ENCODE peak calls at places on chromosomes 6 and 20, in five cellular contexts. G, M, A, X and U are unnamed samples.
A peak's percentile ranks its signal among the peaks of the same experiment; 100 is the strongest.

GRCh38 chr6:138577151-138577915 is 78.0 kb upstream of the NHSL1 start:
- DNase-seq in M (peak; percentile 45), A (no peak), X (no peak), G (peak; percentile 16), U (no peak)

GRCh38 chr20:31670371-31671228 is 32.9 kb downstream of the COX4I2 start:
- DNase-seq in A (no peak), M (peak; percentile 96), X (no peak), G (no peak), U (peak; percentile 65)

GRCh38 chr6:138403324-138403800 is 661 bp upstream of the HEBP2 start:
- DNase-seq in X (peak; percentile 33), A (peak; percentile 55), M (peak; percentile 58), G (no peak), U (peak; percentile 56)

GRCh38 chr6:41652876-41653641 is 14.8 kb downstream of the MDFI start:
- DNase-seq in X (no peak), A (no peak), M (peak; percentile 15), G (no peak), U (no peak)

GRCh38 chr20:1472556-1473243 is 6.1 kb upstream of the NSFL1C start:
- DNase-seq in M (no peak), X (no peak), G (no peak), A (peak; percentile 32), U (no peak)

GRCh38 chr6:13908955-13909381 is 15.8 kb upstream of the RNF182 start:
- DNase-seq in G (peak; percentile 27), X (peak; percentile 30), A (peak; percentile 22), M (peak; percentile 77), U (no peak)

GRCh38 chr6:160427312-160428068 is 79.3 kb downstream of the SLC22A3 start:
- DNase-seq in G (no peak), X (no peak), M (no peak), A (no peak), U (no peak)

GRCh38 chr6:36399970-36400369 is 12.5 kb upstream of the ETV7 start:
- DNase-seq in A (no peak), X (no peak), M (no peak), G (no peak), U (no peak)

GRCh38 chr6:162026843-162027242 is 700.7 kb downstream of the PRKN start:
- DNase-seq in G (no peak), M (no peak), X (no peak), A (no peak), U (no peak)

GRCh38 chr6:82951389-82951788 is 114.3 kb downstream of the UBE3D start:
- DNase-seq in A (no peak), G (no peak), M (no peak), X (no peak), U (no peak)

GRCh38 chr6:3750324-3751018 is 1.0 kb downstream of the PXDC1 start:
- DNase-seq in A (peak; percentile 75), G (no peak), X (no peak), M (peak; percentile 77), U (peak; percentile 82)

GRCh38 chr6:29589423-29590048 is 4.6 kb downstream of the OR2H2 start:
- DNase-seq in X (peak; percentile 52), M (peak; percentile 50), A (peak; percentile 42), G (peak; percentile 12), U (no peak)

GRCh38 chr6:2857580-2858337 is 16.1 kb upstream of the SERPINB1 start:
- DNase-seq in A (peak; percentile 66), X (peak; percentile 76), G (peak; percentile 90), M (peak; percentile 60), U (no peak)

GRCh38 chr6:38836585-38836984 is 121.5 kb downstream of the DNAH8 start:
- DNase-seq in M (no peak), G (no peak), X (no peak), A (no peak), U (no peak)

GRCh38 chr6:45827952-45828530 is 187.6 kb downstream of the CLIC5 start:
- DNase-seq in X (no peak), A (no peak), G (no peak), M (peak; percentile 87), U (no peak)

GRCh38 chr6:82022614-82023102 is 224.9 kb downstream of the IBTK start:
- DNase-seq in M (peak; percentile 81), X (no peak), G (no peak), A (no peak), U (no peak)

GRCh38 chr6:2230659-2231277 is 14.6 kb downstream of the GMDS start:
- DNase-seq in G (no peak), A (no peak), M (no peak), X (no peak), U (no peak)

GRCh38 chr6:3348821-3349220 is 90.1 kb downstream of the PSMG4 start:
- DNase-seq in A (no peak), M (no peak), G (no peak), X (no peak), U (no peak)

GRCh38 chr6:16839780-16840179 is 78.5 kb upstream of the ATXN1 start:
- DNase-seq in M (no peak), A (no peak), X (no peak), G (no peak), U (no peak)
- H3K4me1 ChIP-seq in M (no peaks in the 10 kb centered on the region), A (no peaks in the 10 kb centered on the region), X (no peaks in the 10 kb centered on the region), G (peaks cover 36% of the 10 kb centered on the region), U (no peaks in the 10 kb centered on the region)

GRCh38 chr6:33694401-33694931 is 17.0 kb downstream of the UQCC2 start:
- DNase-seq in M (peak; percentile 72), G (no peak), X (peak; percentile 73), A (peak; percentile 51), U (no peak)

GRCh38 chr6:33691456-33692077 is 19.9 kb downstream of the UQCC2 start:
- DNase-seq in M (no peak), G (no peak), A (no peak), X (no peak), U (no peak)

GRCh38 chr6:33692078-33692759 is 19.3 kb downstream of the UQCC2 start:
- DNase-seq in G (no peak), M (no peak), X (no peak), A (no peak), U (no peak)

GRCh38 chr6:33693186-33694158 is 18.0 kb downstream of the UQCC2 start:
- DNase-seq in A (no peak), M (peak; percentile 75), X (no peak), G (no peak), U (no peak)

GRCh38 chr6:33692760-33693158 is 18.7 kb downstream of the UQCC2 start:
- DNase-seq in G (no peak), X (peak; percentile 69), A (peak; percentile 90), M (peak; percentile 64), U (peak; percentile 84)
- H3K4me1 ChIP-seq in G (peaks cover 29% of the 10 kb centered on the region), X (peaks cover 61% of the 10 kb centered on the region), A (no peaks in the 10 kb centered on the region), M (peaks cover 45% of the 10 kb centered on the region), U (peaks cover 2% of the 10 kb centered on the region)

GRCh38 chr20:51446230-51446629 is 96.3 kb downstream of the NFATC2 start:
- DNase-seq in X (no peak), M (no peak), A (no peak), G (no peak), U (no peak)
- H3K4me1 ChIP-seq in X (no peaks in the 10 kb centered on the region), M (peaks cover 26% of the 10 kb centered on the region), A (no peaks in the 10 kb centered on the region), G (peaks cover under 1% of the 10 kb centered on the region), U (no peaks in the 10 kb centered on the region)

DNA sequence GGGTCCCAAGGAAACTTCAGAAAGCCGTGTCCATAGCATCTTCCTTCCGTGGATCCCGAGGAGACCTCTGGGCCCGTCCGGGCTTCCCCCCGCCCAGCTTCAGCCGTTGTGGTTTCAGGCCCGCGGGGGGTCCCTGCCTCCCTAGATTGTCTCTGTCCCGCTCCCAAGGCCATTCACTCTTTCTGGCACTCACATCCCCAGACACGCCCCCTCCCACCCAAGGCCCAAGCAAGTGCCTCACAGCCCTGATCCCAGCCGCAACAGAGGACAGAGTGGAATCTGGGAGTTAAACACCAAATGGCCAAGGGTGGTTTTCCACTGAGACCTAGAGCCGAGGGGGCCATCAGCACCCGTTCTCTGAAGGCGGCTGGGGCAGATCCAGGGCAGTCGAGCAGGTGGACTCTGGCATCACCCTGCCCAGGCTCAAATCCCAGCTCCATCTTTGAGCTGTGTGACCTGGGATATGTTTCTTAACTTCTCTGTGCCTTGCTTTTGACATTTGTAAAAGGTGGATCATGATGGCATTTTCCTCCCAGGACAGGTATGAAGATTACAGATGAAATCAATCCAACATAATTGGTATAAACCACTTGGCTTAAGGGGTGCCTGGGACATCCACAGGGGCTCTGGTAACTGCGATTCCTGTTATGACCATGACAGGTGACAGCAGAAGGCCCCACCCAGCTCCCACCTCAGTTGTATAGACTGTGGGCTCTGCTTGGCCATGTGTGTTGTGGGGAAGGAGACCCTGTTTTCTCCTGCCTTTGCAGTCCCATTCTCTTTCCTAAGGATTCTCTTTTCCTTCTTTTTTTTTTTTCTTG is 48.1 kb downstream of the CTCFL start:
- DNase-seq in A (no peak), M (no peak), G (no peak), X (no peak), U (no peak)
- H3K4me1 ChIP-seq in A (no peaks in the 10 kb centered on the region), M (peaks cover 29% of the 10 kb centered on the region), G (peaks cover 65% of the 10 kb centered on the region), X (peaks cover 48% of the 10 kb centered on the region), U (no peaks in the 10 kb centered on the region)

GRCh38 chr6:113636357-113636824 is 220.8 kb upstream of the MARCKS start:
- DNase-seq in G (no peak), A (no peak), M (peak; percentile 68), X (no peak), U (no peak)

GRCh38 chr6:113632220-113632864 is 224.8 kb upstream of the MARCKS start:
- DNase-seq in G (peak; percentile 91), A (no peak), X (no peak), M (peak; percentile 94), U (no peak)

GRCh38 chr6:113633638-113634037 is 223.5 kb upstream of the MARCKS start:
- DNase-seq in M (no peak), G (no peak), A (no peak), X (no peak), U (no peak)

GRCh38 chr6:113635222-113635970 is 221.7 kb upstream of the MARCKS start:
- DNase-seq in M (no peak), G (no peak), X (no peak), A (no peak), U (no peak)

DNA sequence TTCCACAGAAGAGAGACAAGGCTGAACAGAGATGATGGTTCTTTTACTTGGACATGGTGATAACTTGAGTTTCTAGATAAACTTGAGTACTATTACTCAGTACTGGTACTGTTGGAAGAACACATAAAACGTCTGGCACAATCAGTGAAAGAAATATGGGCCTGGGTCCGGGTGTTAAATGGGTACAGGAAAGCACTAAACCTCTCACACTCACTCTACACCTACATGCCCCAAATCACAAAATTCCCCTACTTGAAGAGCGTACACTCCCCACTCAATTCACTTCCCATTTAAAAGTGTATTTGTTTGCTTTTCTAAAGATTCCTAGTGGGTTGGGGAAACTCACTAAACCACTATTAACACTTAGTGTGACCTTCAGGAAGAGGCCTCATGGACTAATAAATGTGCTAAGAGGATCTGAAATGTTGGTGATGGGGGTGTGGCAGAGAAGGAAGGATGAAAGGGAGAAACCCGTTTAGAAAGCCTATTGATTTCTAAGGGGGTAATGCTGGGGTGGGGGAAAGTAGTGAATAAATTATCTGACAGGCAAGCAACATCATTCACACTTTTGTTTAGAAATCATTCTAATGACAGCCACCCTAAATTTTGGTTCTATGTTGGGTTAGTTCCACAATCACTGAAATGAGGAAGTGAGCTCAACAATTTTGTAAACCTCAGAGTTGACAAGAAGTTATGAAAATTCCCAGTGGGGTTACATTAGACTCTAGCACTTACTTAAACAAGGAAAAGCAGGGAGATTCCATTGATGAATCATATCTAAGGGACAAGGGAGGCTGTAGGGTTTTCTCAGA is 222.6 kb upstream of the MARCKS start:
- DNase-seq in A (no peak), X (no peak), M (peak; percentile 87), G (peak; percentile 88), U (no peak)
- H3K4me1 ChIP-seq in A (no peaks in the 10 kb centered on the region), X (no peaks in the 10 kb centered on the region), M (peaks cover 13% of the 10 kb centered on the region), G (peaks cover 55% of the 10 kb centered on the region), U (peaks cover 26% of the 10 kb centered on the region)

GRCh38 chr20:38874460-38875169 is 51.6 kb upstream of the FAM83D start:
- DNase-seq in X (peak; percentile 53), G (no peak), M (no peak), A (no peak), U (no peak)
- H3K4me1 ChIP-seq in X (peaks cover 63% of the 10 kb centered on the region), G (peaks cover 86% of the 10 kb centered on the region), M (no peaks in the 10 kb centered on the region), A (peaks cover 3% of the 10 kb centered on the region), U (peaks cover 40% of the 10 kb centered on the region)

GRCh38 chr20:47350181-47350550 is 6.3 kb downstream of the ZMYND8 start:
- DNase-seq in X (no peak), G (no peak), A (no peak), M (no peak), U (no peak)
- H3K4me1 ChIP-seq in X (peaks cover 91% of the 10 kb centered on the region), G (peaks cover 31% of the 10 kb centered on the region), A (no peaks in the 10 kb centered on the region), M (peaks cover 19% of the 10 kb centered on the region), U (peaks cover 53% of the 10 kb centered on the region)